ENCODE peak calls at places on chromosome 16, in eight cellular contexts. U is ELF-1, D is HFF-Myc, L is Caki2, F is T-cell, N is AG08395, O is H54, T is heart left ventricle. G is an unnamed sample.

GRCh38 chr16:86664518-86665318 is 86.4 kb downstream of the FOXL1 start:
- DNase-seq in T (no peak), F (no peak), U (peak; percentile 15), L (peak; percentile 85), N (peak; percentile 83), D (peak; percentile 95), O (peak; percentile 56), G (no peak)

GRCh38 chr16:73196670-73197069 is 148.7 kb upstream of the ZFHX3 start:
- DNase-seq in F (no peak), N (peak; percentile 54), L (peak; percentile 35), T (peak; percentile 73), U (peak; percentile 85), D (no peak), O (peak; percentile 57), G (peak; percentile 88)

GRCh38 chr16:89200850-89201466 is 621 bp upstream of the SLC22A31 start:
- DNase-seq in F (no peak), O (no peak), L (no peak), N (no peak), D (no peak), T (no peak), U (no peak), G (peak; percentile 63)

GRCh38 chr16:11233727-11234376 is 22.2 kb downstream of the SOCS1 start:
- DNase-seq in U (no peak), L (no peak), F (no peak), N (no peak), T (no peak), O (no peak), D (no peak), G (no peak)

GRCh38 chr16:67672306-67672705 is 5.7 kb downstream of the C16orf86 start:
- DNase-seq in N (no peak), F (no peak), D (no peak), L (no peak), O (peak; percentile 26), T (no peak), U (no peak), G (no peak)

GRCh38 chr16:89409161-89409711 is 81.1 kb downstream of the ANKRD11 start:
- DNase-seq in D (no peak), O (no peak), U (no peak), T (no peak), L (no peak), F (peak; percentile 89), N (no peak), G (no peak)

GRCh38 chr16:84054271-84054670 is 11.7 kb upstream of the SLC38A8 start:
- DNase-seq in F (no peak), N (no peak), O (no peak), L (no peak), U (no peak), D (no peak), T (no peak), G (no peak)

GRCh38 chr16:4329354-4329775 is 13.5 kb downstream of the GLIS2 start:
- DNase-seq in U (no peak), L (no peak), O (no peak), T (no peak), D (no peak), F (no peak), N (no peak), G (no peak)

GRCh38 chr16:51327001-51327400 is 175.9 kb upstream of the SALL1 start:
- DNase-seq in D (peak; percentile 33), U (no peak), T (no peak), O (no peak), L (no peak), N (peak; percentile 61), F (no peak), G (no peak)

GRCh38 chr16:17470002-17470870 is 524 bp downstream of the XYLT1 start:
- DNase-seq in T (peak; percentile 19), F (no peak), U (no peak), N (peak; percentile 31), O (no peak), L (no peak), D (no peak), G (peak; percentile 71)

GRCh38 chr16:68732741-68733399 is 4.2 kb upstream of the CDH1 start:
- DNase-seq in O (no peak), U (peak; percentile 54), N (no peak), L (no peak), D (no peak), F (no peak), T (no peak), G (no peak)

GRCh38 chr16:57226701-57227621 is 18.1 kb upstream of the ARL2BP start:
- DNase-seq in U (no peak), L (no peak), O (no peak), F (no peak), D (no peak), T (no peak), N (no peak), G (no peak)

GRCh38 chr16:11914759-11915643 is 755 bp downstream of the GSPT1 start:
- DNase-seq in U (peak; percentile 36), L (peak; percentile 35), N (peak; percentile 34), F (peak; percentile 10), O (peak; percentile 17), D (no peak), T (peak; percentile 44), G (peak; percentile 79)

GRCh38 chr16:74186589-74186988 is 110.0 kb upstream of the PSMD7 start:
- DNase-seq in U (no peak), D (peak; percentile 90), L (no peak), T (no peak), F (no peak), O (no peak), N (no peak), G (no peak)

GRCh38 chr16:4511441-4512082 is 27.0 kb downstream of the CDIP1 start:
- DNase-seq in L (peak; percentile 54), O (peak; percentile 45), D (no peak), F (no peak), N (peak; percentile 53), T (peak; percentile 58), U (peak; percentile 88), G (peak; percentile 42)

GRCh38 chr16:56303066-56303705 is 111.9 kb downstream of the GNAO1 start:
- DNase-seq in U (no peak), T (no peak), F (no peak), L (no peak), N (no peak), O (no peak), D (no peak), G (no peak)

GRCh38 chr16:53881371-53881770 is 177.4 kb downstream of the FTO start:
- DNase-seq in N (peak; percentile 40), T (no peak), F (no peak), D (no peak), U (no peak), O (peak; percentile 9), L (peak; percentile 17), G (no peak)

GRCh38 chr16:88440111-88440510 is 13.0 kb upstream of the ZFPM1 start:
- DNase-seq in F (no peak), N (no peak), D (no peak), U (no peak), O (no peak), L (no peak), T (no peak), G (no peak)

GRCh38 chr16:85296859-85297698 is 184.8 kb upstream of the CIBAR2 start:
- DNase-seq in L (no peak), O (peak; percentile 82), N (peak; percentile 64), F (peak; percentile 30), U (peak; percentile 53), D (no peak), T (no peak), G (peak; percentile 64)

GRCh38 chr16:17364319-17365210 is 106.2 kb downstream of the XYLT1 start:
- DNase-seq in T (no peak), D (peak; percentile 77), U (no peak), L (no peak), N (peak; percentile 63), F (peak; percentile 80), O (no peak), G (no peak)

GRCh38 chr16:54585966-54586365 is 299.4 kb upstream of the IRX3 start:
- DNase-seq in T (no peak), D (no peak), U (no peak), O (no peak), L (no peak), F (no peak), N (no peak), G (no peak)

GRCh38 chr16:79970551-79971236 is 370.2 kb upstream of the MAF start:
- DNase-seq in F (no peak), N (no peak), L (peak; percentile 25), T (peak; percentile 29), O (no peak), D (no peak), U (peak; percentile 23), G (peak; percentile 66)

GRCh38 chr16:3129137-3130131 is 5.4 kb upstream of the ZNF213 start:
- DNase-seq in L (peak; percentile 88), F (peak; percentile 76), U (peak; percentile 86), O (no peak), T (peak; percentile 84), N (peak; percentile 63), D (no peak), G (peak; percentile 64)

GRCh38 chr16:56617212-56618085 is 8.1 kb upstream of the MT1E start:
- DNase-seq in T (peak; percentile 84), D (no peak), N (peak; percentile 66), O (no peak), L (peak; percentile 60), U (no peak), F (peak; percentile 18), G (peak; percentile 95)

GRCh38 chr16:75552951-75553350 is 3.1 kb downstream of the TMEM231 start:
- DNase-seq in L (no peak), U (no peak), O (no peak), D (no peak), T (no peak), F (no peak), N (no peak), G (no peak)

GRCh38 chr16:13122074-13122473 is 220.7 kb downstream of the SHISA9 start:
- DNase-seq in O (no peak), T (no peak), L (no peak), N (no peak), U (peak; percentile 55), F (no peak), D (no peak), G (no peak)

GRCh38 chr16:28544998-28545397 is 6.2 kb upstream of the NUPR1 start:
- DNase-seq in T (no peak), N (no peak), U (no peak), L (no peak), D (no peak), F (no peak), O (no peak), G (no peak)

GRCh38 chr16:25045696-25046381 is 30.7 kb upstream of the ARHGAP17 start:
- DNase-seq in D (no peak), N (peak; percentile 40), T (no peak), F (no peak), U (no peak), L (peak; percentile 56), O (no peak), G (no peak)

GRCh38 chr16:35249051-35249450 is 1789.6 kb downstream of the TP53TG3F start:
- DNase-seq in T (no peak), F (no peak), L (no peak), O (no peak), U (no peak), N (no peak), D (no peak), G (no peak)

GRCh38 chr16:832652-833336 is 32.3 kb upstream of the GNG13 start:
- DNase-seq in U (no peak), O (no peak), F (no peak), T (no peak), N (no peak), D (no peak), L (no peak), G (no peak)

GRCh38 chr16:66511615-66512500 is 38.1 kb downstream of the TK2 start:
- DNase-seq in U (peak; percentile 84), O (peak; percentile 64), N (peak; percentile 85), T (no peak), F (no peak), L (peak; percentile 94), D (peak; percentile 48), G (no peak)